ENCODE peak calls at places on chromosomes 11 and 22, in ten cellular contexts. One of them, this sample, is unnamed.

GRCh38 chr11:72436667-72437066 is 2.3 kb upstream of the CLPB start:
- DNase-seq in cardiac fibroblast: no peak
- DNase-seq in heart right ventricle: no peak
- DNase-seq in cardiac muscle cell: no peak
- DNase-seq in A549: no peak
- DNase-seq in CD8-positive, alpha-beta T cell: no peak
- DNase-seq in fibroblast of the aortic adventitia: no peak
- DNase-seq in foreskin fibroblast: no peak
- DNase-seq in endothelial cell: no peak
- DNase-seq in hepatocyte: no peak
- DNase-seq in this sample: no peak

GRCh38 chr11:111414267-111414931 is 35.3 kb upstream of the POU2AF1 start:
- DNase-seq in cardiac fibroblast: no peak
- DNase-seq in heart right ventricle: no peak
- DNase-seq in cardiac muscle cell: no peak
- DNase-seq in A549: no peak
- DNase-seq in CD8-positive, alpha-beta T cell: no peak
- DNase-seq in fibroblast of the aortic adventitia: no peak
- DNase-seq in foreskin fibroblast: no peak
- DNase-seq in endothelial cell: no peak
- DNase-seq in hepatocyte: no peak
- DNase-seq in this sample: no peak

GRCh38 chr11:86374586-86374985 is at the start of gene CCDC81:
- DNase-seq in cardiac fibroblast: no peak
- DNase-seq in heart right ventricle: no peak
- DNase-seq in cardiac muscle cell: peak
- DNase-seq in A549: no peak
- DNase-seq in CD8-positive, alpha-beta T cell: no peak
- DNase-seq in fibroblast of the aortic adventitia: peak
- DNase-seq in foreskin fibroblast: no peak
- DNase-seq in endothelial cell: peak
- DNase-seq in hepatocyte: peak
- DNase-seq in this sample: no peak

GRCh38 chr11:73671701-73672100 is 25.3 kb downstream of the PLEKHB1 start:
- DNase-seq in cardiac fibroblast: no peak
- DNase-seq in heart right ventricle: peak
- DNase-seq in cardiac muscle cell: no peak
- DNase-seq in A549: no peak
- DNase-seq in CD8-positive, alpha-beta T cell: no peak
- DNase-seq in fibroblast of the aortic adventitia: no peak
- DNase-seq in foreskin fibroblast: no peak
- DNase-seq in endothelial cell: no peak
- DNase-seq in hepatocyte: no peak
- DNase-seq in this sample: no peak

GRCh38 chr11:68950268-68950667 is 30.5 kb downstream of the MRGPRD start:
- DNase-seq in cardiac fibroblast: peak
- DNase-seq in heart right ventricle: no peak
- DNase-seq in cardiac muscle cell: peak
- DNase-seq in A549: peak
- DNase-seq in CD8-positive, alpha-beta T cell: no peak
- DNase-seq in fibroblast of the aortic adventitia: peak
- DNase-seq in foreskin fibroblast: no peak
- DNase-seq in endothelial cell: peak
- DNase-seq in hepatocyte: no peak
- DNase-seq in this sample: no peak

GRCh38 chr22:45977003-45977395 is at the start of gene WNT7B:
- DNase-seq in cardiac fibroblast: no peak
- DNase-seq in heart right ventricle: no peak
- DNase-seq in cardiac muscle cell: peak
- DNase-seq in A549: peak
- DNase-seq in CD8-positive, alpha-beta T cell: no peak
- DNase-seq in fibroblast of the aortic adventitia: no peak
- DNase-seq in foreskin fibroblast: no peak
- DNase-seq in endothelial cell: no peak
- DNase-seq in hepatocyte: peak
- DNase-seq in this sample: no peak

GRCh38 chr11:84564180-84564866 is 1062.8 kb downstream of the DLG2 start:
- DNase-seq in cardiac fibroblast: peak
- DNase-seq in heart right ventricle: no peak
- DNase-seq in cardiac muscle cell: peak
- DNase-seq in A549: peak
- DNase-seq in CD8-positive, alpha-beta T cell: no peak
- DNase-seq in fibroblast of the aortic adventitia: peak
- DNase-seq in foreskin fibroblast: peak
- DNase-seq in endothelial cell: peak
- DNase-seq in hepatocyte: peak
- DNase-seq in this sample: no peak

GRCh38 chr22:47565607-47566006 is 803.2 kb downstream of the TBC1D22A start:
- DNase-seq in cardiac fibroblast: no peak
- DNase-seq in heart right ventricle: no peak
- DNase-seq in cardiac muscle cell: no peak
- DNase-seq in A549: no peak
- DNase-seq in CD8-positive, alpha-beta T cell: no peak
- DNase-seq in fibroblast of the aortic adventitia: no peak
- DNase-seq in foreskin fibroblast: no peak
- DNase-seq in endothelial cell: no peak
- DNase-seq in hepatocyte: no peak
- DNase-seq in this sample: no peak

GRCh38 chr11:88102595-88102929 is 72.7 kb downstream of the RAB38 start:
- DNase-seq in cardiac fibroblast: peak
- DNase-seq in heart right ventricle: no peak
- DNase-seq in cardiac muscle cell: no peak
- DNase-seq in A549: no peak
- DNase-seq in CD8-positive, alpha-beta T cell: no peak
- DNase-seq in fibroblast of the aortic adventitia: peak
- DNase-seq in foreskin fibroblast: peak
- DNase-seq in endothelial cell: no peak
- DNase-seq in hepatocyte: peak
- DNase-seq in this sample: no peak

GRCh38 chr22:24200616-24201212 is 19.4 kb downstream of the SUSD2 start:
- DNase-seq in cardiac fibroblast: peak
- DNase-seq in heart right ventricle: no peak
- DNase-seq in cardiac muscle cell: no peak
- DNase-seq in A549: peak
- DNase-seq in CD8-positive, alpha-beta T cell: no peak
- DNase-seq in fibroblast of the aortic adventitia: peak
- DNase-seq in foreskin fibroblast: peak
- DNase-seq in endothelial cell: no peak
- DNase-seq in hepatocyte: no peak
- DNase-seq in this sample: no peak

GRCh38 chr22:45917146-45917545 is 59.8 kb downstream of the WNT7B start:
- DNase-seq in cardiac fibroblast: no peak
- DNase-seq in heart right ventricle: no peak
- DNase-seq in cardiac muscle cell: no peak
- DNase-seq in A549: no peak
- DNase-seq in CD8-positive, alpha-beta T cell: no peak
- DNase-seq in fibroblast of the aortic adventitia: no peak
- DNase-seq in foreskin fibroblast: no peak
- DNase-seq in endothelial cell: no peak
- DNase-seq in hepatocyte: no peak
- DNase-seq in this sample: no peak

GRCh38 chr11:34180045-34180813 is 74.8 kb downstream of the NAT10 start:
- DNase-seq in cardiac fibroblast: no peak
- DNase-seq in heart right ventricle: no peak
- DNase-seq in cardiac muscle cell: no peak
- DNase-seq in A549: no peak
- DNase-seq in CD8-positive, alpha-beta T cell: no peak
- DNase-seq in fibroblast of the aortic adventitia: no peak
- DNase-seq in foreskin fibroblast: no peak
- DNase-seq in endothelial cell: no peak
- DNase-seq in hepatocyte: no peak
- DNase-seq in this sample: no peak

DNA sequence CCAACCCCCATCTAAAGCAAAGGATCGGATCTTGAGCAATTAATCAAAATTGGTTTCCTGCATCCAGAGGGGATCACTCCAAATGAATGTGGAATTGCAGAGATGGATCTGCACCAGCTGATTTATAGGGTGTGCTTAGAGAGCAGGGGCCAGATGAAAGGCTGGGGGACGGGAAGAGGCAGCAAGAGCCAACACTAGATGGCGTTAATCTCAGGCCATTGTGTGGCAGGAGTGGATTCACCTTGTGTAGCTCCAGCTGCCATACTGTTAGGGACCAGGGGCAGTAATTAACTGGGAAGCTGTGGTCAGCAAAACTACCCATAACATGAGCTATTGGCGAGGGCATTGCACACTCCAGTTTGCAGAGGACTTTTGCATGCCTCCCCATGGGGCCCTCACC is 35.6 kb downstream of the SERPINH1 start:
- DNase-seq in cardiac fibroblast: peak
- DNase-seq in heart right ventricle: no peak
- DNase-seq in cardiac muscle cell: peak
- DNase-seq in A549: peak
- DNase-seq in CD8-positive, alpha-beta T cell: no peak
- DNase-seq in fibroblast of the aortic adventitia: peak
- DNase-seq in foreskin fibroblast: no peak
- DNase-seq in endothelial cell: peak
- DNase-seq in hepatocyte: peak
- DNase-seq in this sample: no peak
- TF ChIP-seq CTCF in cardiac fibroblast: peak
- TF ChIP-seq CTCF in heart right ventricle: peak
- TF ChIP-seq CTCF in cardiac muscle cell: peak
- TF ChIP-seq CTCF in A549: peak
- TF ChIP-seq CTCF in CD8-positive, alpha-beta T cell: no peak
- TF ChIP-seq CTCF in fibroblast of the aortic adventitia: peak
- TF ChIP-seq CTCF in foreskin fibroblast: peak
- TF ChIP-seq CTCF in endothelial cell: no peak
- TF ChIP-seq CTCF in hepatocyte: peak
- TF ChIP-seq CTCF in this sample: no peak

DNA sequence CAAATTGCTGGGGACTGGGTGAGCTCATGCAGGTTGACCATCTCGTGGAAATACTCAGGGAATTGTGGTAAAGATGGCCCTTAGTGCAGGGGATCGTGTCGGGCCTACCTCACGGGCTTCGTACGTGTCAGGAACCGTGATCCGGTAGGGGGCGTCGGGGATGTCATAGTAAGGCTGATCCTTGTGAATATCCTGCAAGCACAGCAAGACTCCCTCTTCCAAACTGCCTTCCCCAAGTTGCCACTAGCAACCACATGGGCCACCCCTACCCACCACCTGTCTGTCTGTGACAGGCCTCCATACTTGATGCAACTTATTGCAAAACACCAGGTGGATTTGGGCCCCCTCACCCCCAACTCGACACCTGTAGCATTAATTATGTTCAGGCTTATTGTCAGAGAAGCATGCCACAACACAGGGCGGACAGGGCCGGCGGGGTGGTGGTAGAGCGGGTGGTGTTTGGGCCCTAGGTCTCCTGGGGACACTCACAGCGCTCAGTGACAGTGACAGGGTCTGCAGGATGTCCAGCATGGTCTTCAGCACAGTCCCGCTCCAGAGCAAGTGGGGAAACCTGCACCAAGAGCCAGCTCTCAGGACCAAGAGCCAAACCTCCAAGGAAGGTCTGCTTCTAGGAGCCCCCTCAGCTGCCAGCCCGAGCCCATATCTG is 22.6 kb upstream of the SERPIND1 start:
- DNase-seq in cardiac fibroblast: peak
- DNase-seq in heart right ventricle: no peak
- DNase-seq in cardiac muscle cell: peak
- DNase-seq in A549: no peak
- DNase-seq in CD8-positive, alpha-beta T cell: no peak
- DNase-seq in fibroblast of the aortic adventitia: no peak
- DNase-seq in foreskin fibroblast: no peak
- DNase-seq in endothelial cell: peak
- DNase-seq in hepatocyte: no peak
- DNase-seq in this sample: no peak
- TF ChIP-seq CTCF in cardiac fibroblast: no peak
- TF ChIP-seq CTCF in heart right ventricle: no peak
- TF ChIP-seq CTCF in cardiac muscle cell: peak
- TF ChIP-seq CTCF in A549: no peak
- TF ChIP-seq CTCF in CD8-positive, alpha-beta T cell: no peak
- TF ChIP-seq CTCF in fibroblast of the aortic adventitia: no peak
- TF ChIP-seq CTCF in foreskin fibroblast: no peak
- TF ChIP-seq CTCF in endothelial cell: no peak
- TF ChIP-seq CTCF in hepatocyte: no peak
- TF ChIP-seq CTCF in this sample: no peak

DNA sequence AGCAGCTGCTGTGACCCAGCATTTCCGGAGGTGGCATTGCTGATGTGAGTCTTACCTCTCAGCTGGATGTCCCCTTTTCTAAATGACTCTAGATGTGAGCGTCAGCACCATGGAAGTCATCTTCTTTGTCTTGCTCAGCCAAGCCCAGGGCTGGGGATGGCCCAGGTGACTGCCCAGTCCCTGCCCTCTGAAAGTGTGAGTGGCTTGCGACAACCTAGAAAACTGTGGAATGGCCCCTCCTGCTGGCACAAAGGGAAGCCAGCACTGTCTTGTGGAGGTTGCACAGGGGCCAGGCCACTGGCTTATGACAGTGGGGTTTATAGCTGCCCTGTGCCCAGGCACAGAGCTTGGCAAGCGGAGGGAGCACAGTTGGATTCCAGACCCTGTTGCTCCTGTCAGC is 6.2 kb downstream of the TUB start:
- DNase-seq in cardiac fibroblast: no peak
- DNase-seq in heart right ventricle: no peak
- DNase-seq in cardiac muscle cell: no peak
- DNase-seq in A549: no peak
- DNase-seq in CD8-positive, alpha-beta T cell: no peak
- DNase-seq in fibroblast of the aortic adventitia: no peak
- DNase-seq in foreskin fibroblast: no peak
- DNase-seq in endothelial cell: peak
- DNase-seq in hepatocyte: no peak
- DNase-seq in this sample: no peak
- TF ChIP-seq CTCF in cardiac fibroblast: peak
- TF ChIP-seq CTCF in heart right ventricle: peak
- TF ChIP-seq CTCF in cardiac muscle cell: peak
- TF ChIP-seq CTCF in A549: peak
- TF ChIP-seq CTCF in CD8-positive, alpha-beta T cell: no peak
- TF ChIP-seq CTCF in fibroblast of the aortic adventitia: peak
- TF ChIP-seq CTCF in foreskin fibroblast: no peak
- TF ChIP-seq CTCF in endothelial cell: peak
- TF ChIP-seq CTCF in hepatocyte: peak
- TF ChIP-seq CTCF in this sample: no peak

DNA sequence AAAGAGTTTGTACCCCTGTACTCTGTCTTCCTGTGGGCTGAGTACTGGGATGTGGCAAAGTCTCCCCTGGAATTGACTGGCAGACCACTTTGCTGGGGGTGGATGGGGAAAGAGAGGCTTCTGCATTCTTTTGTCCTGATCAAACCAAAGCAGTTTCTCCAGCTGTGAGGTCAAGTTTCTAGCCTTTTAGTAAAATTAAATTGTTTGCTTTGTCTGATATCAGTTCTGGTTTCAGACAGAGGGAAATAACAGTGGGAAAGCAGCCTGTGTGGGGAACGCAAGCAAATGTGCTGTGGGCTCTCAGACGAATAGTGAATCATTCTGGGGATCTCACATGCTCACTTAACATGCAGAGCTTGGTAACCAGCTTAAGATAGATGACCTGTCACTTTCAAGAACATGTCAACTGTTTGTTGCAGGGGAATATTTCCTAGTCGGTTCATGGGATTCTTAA is 151.6 kb downstream of the FAT3 start:
- DNase-seq in cardiac fibroblast: peak
- DNase-seq in heart right ventricle: no peak
- DNase-seq in cardiac muscle cell: no peak
- DNase-seq in A549: no peak
- DNase-seq in CD8-positive, alpha-beta T cell: no peak
- DNase-seq in fibroblast of the aortic adventitia: no peak
- DNase-seq in foreskin fibroblast: peak
- DNase-seq in endothelial cell: no peak
- DNase-seq in hepatocyte: peak
- DNase-seq in this sample: no peak
- TF ChIP-seq CTCF in cardiac fibroblast: no peak
- TF ChIP-seq CTCF in heart right ventricle: no peak
- TF ChIP-seq CTCF in cardiac muscle cell: no peak
- TF ChIP-seq CTCF in A549: no peak
- TF ChIP-seq CTCF in CD8-positive, alpha-beta T cell: no peak
- TF ChIP-seq CTCF in fibroblast of the aortic adventitia: no peak
- TF ChIP-seq CTCF in foreskin fibroblast: no peak
- TF ChIP-seq CTCF in endothelial cell: no peak
- TF ChIP-seq CTCF in hepatocyte: no peak
- TF ChIP-seq CTCF in this sample: no peak